ENCODE peak calls at places on chromosome 15, in six cellular contexts. P is IMR-90, O is neuronal stem cell, U is H9, N is mesenchymal stem cell, L is H1. I is an unnamed sample.

GRCh38 chr15:89656116-89656815 is 999 bp upstream of the KIF7 start:
- DNase-seq in U (no peak), N (peak), O (no peak), L (no peak), P (peak), I (no peak)

GRCh38 chr15:63599401-63600000 is 2.3 kb downstream of the FBXL22 start:
- DNase-seq in N (peak), U (peak), L (peak), O (no peak), P (no peak), I (peak)

GRCh38 chr15:70505411-70505919 is 257.9 kb downstream of the UACA start:
- DNase-seq in L (no peak), O (no peak), U (no peak), N (peak), P (peak), I (peak)

GRCh38 chr15:57356636-57357035 is 19.7 kb upstream of the CGNL1 start:
- DNase-seq in N (peak), U (peak), O (peak), P (peak), L (no peak), I (peak)

GRCh38 chr15:96262497-96263268 is 67.8 kb upstream of the NR2F2 start:
- DNase-seq in P (no peak), O (no peak), N (no peak), L (no peak), U (no peak), I (no peak)

GRCh38 chr15:31482122-31482922 is 155.7 kb downstream of the KLF13 start:
- DNase-seq in N (no peak), U (peak), P (no peak), L (no peak), O (no peak), I (no peak)

GRCh38 chr15:83106994-83107840 is at the start of gene TM6SF1:
- DNase-seq in O (no peak), N (no peak), L (peak), P (no peak), U (peak), I (peak)

GRCh38 chr15:24748812-24749439 is 73.4 kb downstream of the NPAP1 start:
- DNase-seq in L (no peak), U (no peak), O (no peak), N (no peak), P (no peak), I (no peak)

GRCh38 chr15:89409993-89410767 is 75.6 kb upstream of the POLG start:
- DNase-seq in P (no peak), O (no peak), L (no peak), N (no peak), U (no peak), I (no peak)

GRCh38 chr15:87293016-87293415 is 963.5 kb downstream of the NTRK3 start:
- DNase-seq in L (no peak), U (no peak), N (peak), P (no peak), O (no peak), I (no peak)

GRCh38 chr15:25762015-25762662 is 101.0 kb downstream of the ATP10A start:
- DNase-seq in P (peak), U (no peak), O (no peak), N (no peak), L (no peak), I (no peak)

GRCh38 chr15:82922737-82923136 is 29.8 kb downstream of the HOMER2 start:
- DNase-seq in L (no peak), N (no peak), P (no peak), O (no peak), U (no peak), I (no peak)

GRCh38 chr15:74235962-74236361 is at the start of gene CCDC33:
- DNase-seq in U (no peak), N (no peak), O (no peak), L (no peak), P (no peak), I (no peak)

GRCh38 chr15:64151727-64152506 is at the start of gene SNX22:
- DNase-seq in O (peak), L (peak), N (peak), U (no peak), P (no peak), I (no peak)

GRCh38 chr15:79447060-79447459 is 14.9 kb downstream of the MINAR1 start:
- DNase-seq in P (no peak), N (no peak), U (no peak), L (no peak), O (no peak), I (no peak)

GRCh38 chr15:39360417-39360816 is 220.5 kb upstream of the THBS1 start:
- DNase-seq in U (no peak), L (no peak), P (no peak), O (no peak), N (no peak), I (no peak)

GRCh38 chr15:35752134-35752466 is 206.1 kb upstream of the DPH6 start:
- DNase-seq in O (no peak), N (no peak), L (no peak), P (no peak), U (no peak), I (no peak)

GRCh38 chr15:57334257-57334656 is 42.0 kb upstream of the CGNL1 start:
- DNase-seq in N (peak), U (no peak), P (peak), L (no peak), O (no peak), I (peak)

GRCh38 chr15:48682949-48683651 is 37.6 kb upstream of the FBN1 start:
- DNase-seq in U (no peak), N (peak), O (no peak), P (peak), L (no peak), I (no peak)

GRCh38 chr15:90680371-90680935 is 36.7 kb upstream of the BLM start:
- DNase-seq in L (no peak), O (no peak), U (no peak), N (peak), P (peak), I (no peak)

GRCh38 chr15:39486546-39487081 is 94.3 kb upstream of the THBS1 start:
- DNase-seq in O (no peak), U (no peak), P (peak), L (no peak), N (peak), I (no peak)

GRCh38 chr15:58467121-58467721 is 35.4 kb downstream of the LIPC start:
- DNase-seq in O (no peak), L (no peak), U (no peak), P (no peak), N (no peak), I (no peak)

GRCh38 chr15:31197497-31198414 is 96.2 kb upstream of the TRPM1 start:
- DNase-seq in U (peak), L (peak), P (no peak), N (peak), O (peak), I (peak)

GRCh38 chr15:52331490-52332240 is 36.1 kb upstream of the MYO5C start:
- DNase-seq in N (peak), U (no peak), P (peak), O (no peak), L (no peak), I (peak)

GRCh38 chr15:45550436-45550835 is 27.9 kb upstream of the SLC30A4 start:
- DNase-seq in P (peak), N (no peak), U (no peak), L (no peak), O (no peak), I (no peak)

GRCh38 chr15:45551691-45552090 is 29.1 kb upstream of the SLC30A4 start:
- DNase-seq in U (no peak), O (no peak), P (peak), L (no peak), N (no peak), I (no peak)

GRCh38 chr15:45555914-45556608 is 31.1 kb upstream of the BLOC1S6 start:
- DNase-seq in P (no peak), U (no peak), N (no peak), O (no peak), L (no peak), I (no peak)
- H2BK15ac ChIP-seq in P (no peak), U (no peak), N (no peak), O (no peak), L (no peak), I (no peak)

DNA sequence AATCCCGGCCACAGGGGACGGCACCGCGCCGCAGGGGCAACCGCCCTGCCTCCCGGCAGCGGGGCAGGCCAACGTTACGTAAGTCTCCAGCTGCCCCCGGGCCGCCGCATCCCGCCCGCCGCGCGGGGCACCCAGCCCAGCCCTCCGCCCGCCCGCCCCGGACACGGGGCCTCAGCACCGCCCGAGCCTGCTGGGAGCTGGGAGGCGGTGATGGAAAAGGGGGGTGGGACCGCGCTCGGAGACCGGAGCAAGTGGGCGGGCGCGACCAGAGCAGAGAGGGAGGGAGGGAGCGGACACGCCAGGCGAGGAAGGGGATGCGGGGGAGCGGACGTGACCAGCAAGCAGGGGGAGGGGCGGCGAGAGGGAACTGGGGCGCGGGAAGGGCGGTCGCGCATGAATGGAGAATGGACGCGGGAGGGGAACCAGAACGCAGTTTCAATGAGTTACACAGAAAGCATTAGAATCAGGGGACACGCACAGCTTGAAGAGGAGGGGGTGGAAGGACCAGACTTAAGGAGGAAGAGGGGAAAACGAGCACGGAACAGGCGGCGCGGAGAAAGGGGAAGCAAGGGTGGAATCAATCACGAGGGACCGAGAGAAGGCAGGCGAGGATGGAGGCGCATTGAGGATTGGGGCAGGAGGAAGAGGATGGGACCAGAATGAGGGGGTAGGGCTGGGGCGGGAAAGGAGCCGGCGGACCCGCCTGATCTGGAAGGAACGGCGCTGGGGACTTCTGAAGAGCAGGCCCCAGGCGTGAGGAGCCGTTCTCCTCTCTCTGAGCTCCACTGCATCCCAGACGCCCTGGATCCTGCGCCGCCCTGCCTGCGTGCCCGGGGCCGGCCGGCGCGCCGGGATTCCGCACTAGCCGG is 559 bp downstream of the PKM start:
- DNase-seq in N (peak), O (peak), U (peak), L (peak), P (peak), I (peak)
- H4K8ac ChIP-seq in N (peak), O (peak), U (peak), L (peak), P (peak), I (no peak)

DNA sequence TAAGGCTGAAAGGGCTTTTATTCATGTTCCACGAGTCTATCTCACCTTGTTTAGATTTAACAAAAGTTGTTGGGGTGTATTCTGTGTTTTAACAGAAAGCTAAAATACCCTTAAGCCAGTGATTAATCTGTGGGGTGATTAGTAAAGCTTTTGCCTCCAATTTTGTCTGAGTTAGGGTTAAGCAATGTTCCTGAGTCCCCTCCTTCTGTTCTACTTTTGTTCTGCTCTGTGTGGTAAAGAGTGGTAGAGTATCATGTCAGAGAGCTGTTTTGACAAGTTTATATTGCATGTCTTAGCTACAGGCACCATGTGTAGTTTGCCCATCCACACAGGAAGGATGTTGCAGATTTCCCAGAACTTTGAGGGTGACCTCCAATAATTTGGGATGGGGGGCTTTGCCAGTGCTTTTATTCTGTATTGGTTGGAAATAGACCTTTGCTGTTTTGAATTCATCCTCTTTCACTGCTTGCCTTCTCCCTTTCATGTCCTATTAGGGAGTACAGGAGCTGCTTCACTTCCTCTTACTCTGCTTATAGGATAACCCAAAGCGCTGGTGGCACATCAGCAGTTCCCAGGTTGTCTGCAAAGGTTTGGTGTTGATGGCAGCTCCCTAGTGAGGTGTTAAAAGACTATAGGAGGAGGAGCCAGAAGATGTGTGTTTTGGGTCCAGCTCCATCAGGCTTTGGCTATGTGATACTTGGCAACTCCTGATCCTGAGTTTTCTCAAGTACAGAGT is 7.4 kb downstream of the PDE8A start:
- DNase-seq in N (no peak), U (no peak), L (peak), O (no peak), P (no peak), I (no peak)
- H2BK15ac ChIP-seq in N (no peak), U (no peak), L (no peak), O (no peak), P (no peak), I (no peak)

DNA sequence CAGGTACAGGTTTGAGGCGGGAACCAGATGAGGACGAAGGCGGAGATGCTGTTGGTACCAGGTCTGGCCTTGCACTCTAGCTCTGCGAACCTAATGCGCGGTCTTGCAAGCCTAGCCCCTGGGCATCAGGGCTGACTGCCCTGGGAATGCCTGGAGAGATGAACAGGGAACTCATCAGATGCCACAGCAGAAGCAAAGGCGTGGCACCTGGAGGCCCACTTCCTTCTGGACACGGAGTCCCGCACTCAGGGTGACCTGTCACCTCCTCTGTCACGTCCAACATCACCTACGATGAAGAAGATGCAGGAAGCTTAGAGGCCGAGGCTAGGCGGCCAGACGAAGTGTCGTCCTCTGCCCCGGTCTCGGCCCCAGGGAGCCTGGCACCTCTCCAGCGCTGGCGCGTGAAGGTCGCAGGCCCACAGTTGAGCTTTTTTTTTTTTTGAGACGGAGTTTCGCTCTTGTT is 9.4 kb downstream of the RPLP1 start:
- DNase-seq in N (no peak), O (no peak), L (peak), U (no peak), P (no peak), I (no peak)
- H4K8ac ChIP-seq in N (peak), O (no peak), L (no peak), U (no peak), P (peak), I (no peak)

GRCh38 chr15:77311618-77312398 is 108.1 kb downstream of the PEAK1 start:
- DNase-seq in U (no peak), N (no peak), O (no peak), L (no peak), P (no peak), I (no peak)
- H2BK15ac ChIP-seq in U (no peak), N (no peak), O (no peak), L (no peak), P (no peak), I (no peak)

GRCh38 chr15:66820474-66821258 is 118.6 kb downstream of the SMAD6 start:
- DNase-seq in P (no peak), L (no peak), U (no peak), N (no peak), O (no peak), I (no peak)
- H4K8ac ChIP-seq in P (no peak), L (no peak), U (no peak), N (peak), O (no peak), I (no peak)

I was measured in mesendoderm.